ENCODE peak calls at places on chromosomes 1 and 21, in eight cellular contexts. Z is sigmoid colon; Q is stromal cell of bone marrow; Y is ovary; U is T-helper 22 cell; T is GM10248; H is stimulated activated CD4-positive, alpha-beta T cell treated with anti-CD3 and anti-CD28 coated beads, Interleukin-15, amount 100 ng/mL, for 1 hour; O is T-helper 1 cell. R is an unnamed sample.

GRCh38 chr1:231571904-231572303 is 43.4 kb downstream of the TSNAX start:
- DNase-seq in Z (no peak), Q (no peak), Y (no peak), U (no peak), T (no peak), H (no peak), O (no peak), R (no peak)

GRCh38 chr1:119742677-119743076 is 26.0 kb downstream of the HMGCS2 start:
- DNase-seq in Z (no peak), Q (no peak), Y (no peak), U (no peak), T (no peak), H (no peak), O (no peak), R (no peak)

GRCh38 chr21:15604424-15604823 is 125.4 kb upstream of the USP25 start:
- DNase-seq in Z (no peak), Q (no peak), Y (no peak), U (no peak), T (no peak), H (no peak), O (no peak), R (no peak)

GRCh38 chr1:109567823-109568222 is 19.4 kb downstream of the GNAI3 start:
- DNase-seq in Z (no peak), Q (no peak), Y (no peak), U (no peak), T (no peak), H (no peak), O (no peak), R (no peak)

GRCh38 chr1:240385985-240386978 is 225.7 kb downstream of the GREM2 start:
- DNase-seq in Z (no peak), Q (peak; percentile 84), Y (no peak), U (no peak), T (no peak), H (no peak), O (no peak), R (no peak)

GRCh38 chr1:183887826-183888819 is 83.2 kb downstream of the RGL1 start:
- DNase-seq in Z (no peak), Q (no peak), Y (no peak), U (no peak), T (no peak), H (no peak), O (no peak), R (no peak)

GRCh38 chr1:221620437-221621384 is 121.2 kb downstream of the DUSP10 start:
- DNase-seq in Z (no peak), Q (no peak), Y (no peak), U (no peak), T (no peak), H (no peak), O (no peak), R (no peak)

GRCh38 chr1:36099681-36100341 is 11.1 kb downstream of the ADPRS start:
- DNase-seq in Z (peak; percentile 86), Q (no peak), Y (peak; percentile 62), U (peak; percentile 40), T (peak; percentile 89), H (peak; percentile 57), O (peak; percentile 59), R (peak; percentile 58)

GRCh38 chr1:12600880-12601633 is 17.0 kb downstream of the DHRS3 start:
- DNase-seq in Z (no peak), Q (no peak), Y (no peak), U (peak; percentile 25), T (peak; percentile 66), H (peak; percentile 30), O (peak; percentile 53), R (no peak)

GRCh38 chr1:167462341-167462740 is 56.0 kb downstream of the CD247 start:
- DNase-seq in Z (peak; percentile 38), Q (no peak), Y (no peak), U (no peak), T (no peak), H (no peak), O (no peak), R (no peak)

GRCh38 chr1:167043752-167044488 is 46.3 kb downstream of the GPA33 start:
- DNase-seq in Z (peak; percentile 86), Q (no peak), Y (peak; percentile 22), U (peak; percentile 44), T (peak; percentile 72), H (peak; percentile 10), O (peak; percentile 59), R (peak; percentile 41)

GRCh38 chr1:197481101-197481500 is 213.0 kb downstream of the CRB1 start:
- DNase-seq in Z (no peak), Q (no peak), Y (no peak), U (no peak), T (no peak), H (no peak), O (no peak), R (no peak)

GRCh38 chr1:111769517-111770146 is 13.9 kb downstream of the DDX20 start:
- DNase-seq in Z (no peak), Q (peak; percentile 52), Y (peak; percentile 20), U (peak; percentile 23), T (peak; percentile 53), H (no peak), O (peak; percentile 31), R (no peak)

R was measured in T-helper 17 cell.